ENCODE peak calls at places on chromosomes 12 and 14, in four cellular contexts. D, N, E and I are unnamed samples.

GRCh38 chr12:75177997-75178396 is 31.6 kb downstream of the KCNC2 start:
- DNase-seq in E (peak), N (peak), D (no peak), I (peak)

GRCh38 chr14:99728231-99728920 is 44.3 kb downstream of the CYP46A1 start:
- DNase-seq in N (no peak), D (peak), E (no peak), I (no peak)

GRCh38 chr12:76880156-76881023 is 1.6 kb upstream of the CSRP2 start:
- DNase-seq in D (no peak), N (peak), E (no peak), I (no peak)

GRCh38 chr12:121061831-121062230 is 22.8 kb upstream of the OASL start:
- DNase-seq in N (no peak), E (no peak), D (no peak), I (no peak)

GRCh38 chr14:27727371-27727770 is 1039.2 kb upstream of the FOXG1 start:
- DNase-seq in D (no peak), N (no peak), E (no peak), I (no peak)

GRCh38 chr14:102908766-102909455 is 13.6 kb upstream of the AMN start:
- DNase-seq in E (no peak), N (no peak), D (peak), I (no peak)

GRCh38 chr14:24095196-24096068 is 1.3 kb downstream of the PCK2 start:
- DNase-seq in N (no peak), E (peak), D (peak), I (no peak)

GRCh38 chr12:113794774-113795173 is 171.4 kb downstream of the RBM19 start:
- DNase-seq in N (no peak), E (no peak), D (peak), I (no peak)

GRCh38 chr12:56687225-56688128 is 607 bp downstream of the PTGES3 start:
- DNase-seq in E (peak), N (peak), D (peak), I (no peak)

GRCh38 chr12:39235990-39236767 is 206.7 kb downstream of the KIF21A start:
- DNase-seq in D (no peak), E (peak), N (peak), I (no peak)

GRCh38 chr14:104516906-104517305 is 62.7 kb upstream of the C14orf180 start:
- DNase-seq in N (no peak), D (no peak), E (no peak), I (no peak)

GRCh38 chr14:34113051-34113511 is 162.2 kb upstream of the EGLN3 start:
- DNase-seq in E (peak), D (no peak), N (peak), I (peak)

GRCh38 chr12:26704684-26705475 is 128.1 kb downstream of the ITPR2 start:
- DNase-seq in N (peak), E (peak), D (no peak), I (peak)

GRCh38 chr14:85934123-85934885 is 404.4 kb downstream of the FLRT2 start:
- DNase-seq in N (peak), D (no peak), E (peak), I (no peak)

GRCh38 chr12:49982246-49983229 is 9.8 kb downstream of the AQP6 start:
- DNase-seq in E (peak), N (no peak), D (no peak), I (no peak)

GRCh38 chr14:84036863-84037262 is 1493.1 kb upstream of the FLRT2 start:
- DNase-seq in E (peak), D (no peak), N (peak), I (no peak)

GRCh38 chr14:23639048-23639890 is 3.1 kb downstream of the DHRS2 start:
- DNase-seq in E (no peak), D (no peak), N (no peak), I (no peak)

DNA sequence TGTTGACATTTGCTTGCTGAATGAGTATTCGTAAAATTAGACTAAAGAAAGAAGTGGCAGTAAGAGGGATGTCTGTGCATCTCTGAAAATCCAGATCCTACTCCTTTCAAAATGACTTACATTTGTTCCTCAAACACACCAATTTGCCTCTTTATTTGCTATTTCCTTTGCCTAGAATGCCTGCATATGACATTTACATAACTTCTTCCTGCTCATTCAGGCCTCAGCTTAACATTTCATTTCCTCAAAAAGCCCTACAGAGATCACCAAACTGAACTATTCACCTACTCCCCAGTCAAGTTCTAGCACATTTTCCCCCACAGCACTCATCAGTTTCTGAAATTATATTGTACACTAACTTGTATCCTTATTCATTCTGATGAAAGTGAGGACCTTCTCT is 907.2 kb downstream of the LRFN5 start:
- DNase-seq in N (no peak), E (no peak), D (no peak), I (no peak)
- H3K4me3 ChIP-seq in N (no peak), E (no peak), D (no peak), I (no peak)

GRCh38 chr12:104304261-104305004 is 894 bp downstream of the EID3 start:
- DNase-seq in E (peak), D (no peak), N (peak), I (no peak)
- H3K4me3 ChIP-seq in E (peak), D (peak), N (peak), I (peak)

DNA sequence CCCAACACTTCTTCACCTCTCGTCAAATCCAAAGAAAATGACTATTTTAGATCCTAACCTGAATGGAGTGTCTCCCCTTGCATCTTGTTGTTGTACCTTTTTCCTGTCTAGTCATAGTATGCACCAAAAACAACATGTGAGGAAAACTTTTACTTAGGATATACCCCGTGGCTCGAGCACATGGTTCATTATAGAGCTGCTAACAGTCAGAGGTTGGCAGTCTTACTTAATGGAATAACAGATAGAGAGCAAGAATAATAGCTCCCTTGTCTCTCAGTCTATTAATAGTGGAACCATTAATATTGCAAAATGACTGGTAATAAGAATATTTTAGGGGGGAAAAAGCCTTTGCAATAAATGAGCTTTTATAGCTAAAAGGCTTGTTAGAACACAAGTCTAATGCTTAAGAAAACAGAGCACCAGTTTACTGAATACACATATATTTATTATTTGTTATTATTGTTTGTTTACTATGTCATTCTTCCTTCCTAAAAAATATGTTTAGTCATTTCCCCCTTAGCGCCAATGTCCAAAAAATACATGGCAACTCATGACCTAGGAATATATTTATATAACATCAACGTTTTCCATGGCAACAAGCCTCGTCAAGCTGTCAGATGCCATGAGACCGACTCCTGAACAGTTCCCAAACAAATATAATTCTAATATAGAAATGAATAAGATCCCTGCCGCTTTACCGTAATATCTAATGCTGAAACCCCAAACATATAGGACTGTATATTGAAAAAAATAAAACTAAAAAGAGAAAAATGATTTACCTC is 592.4 kb downstream of the SOX5 start:
- DNase-seq in N (no peak), D (no peak), E (no peak), I (no peak)
- H3K4me3 ChIP-seq in N (no peak), D (no peak), E (no peak), I (no peak)

GRCh38 chr12:85279449-85280137 is 427 bp upstream of the ALX1 start:
- DNase-seq in E (no peak), D (no peak), N (peak), I (no peak)

GRCh38 chr12:85280984-85281946 is 1.2 kb downstream of the ALX1 start:
- DNase-seq in E (no peak), N (peak), D (no peak), I (no peak)

GRCh38 chr12:85278598-85279448 is 1.2 kb upstream of the ALX1 start:
- DNase-seq in D (no peak), E (no peak), N (peak), I (no peak)

GRCh38 chr12:85281947-85282312 is 1.9 kb downstream of the ALX1 start:
- DNase-seq in D (no peak), E (no peak), N (no peak), I (no peak)

DNA sequence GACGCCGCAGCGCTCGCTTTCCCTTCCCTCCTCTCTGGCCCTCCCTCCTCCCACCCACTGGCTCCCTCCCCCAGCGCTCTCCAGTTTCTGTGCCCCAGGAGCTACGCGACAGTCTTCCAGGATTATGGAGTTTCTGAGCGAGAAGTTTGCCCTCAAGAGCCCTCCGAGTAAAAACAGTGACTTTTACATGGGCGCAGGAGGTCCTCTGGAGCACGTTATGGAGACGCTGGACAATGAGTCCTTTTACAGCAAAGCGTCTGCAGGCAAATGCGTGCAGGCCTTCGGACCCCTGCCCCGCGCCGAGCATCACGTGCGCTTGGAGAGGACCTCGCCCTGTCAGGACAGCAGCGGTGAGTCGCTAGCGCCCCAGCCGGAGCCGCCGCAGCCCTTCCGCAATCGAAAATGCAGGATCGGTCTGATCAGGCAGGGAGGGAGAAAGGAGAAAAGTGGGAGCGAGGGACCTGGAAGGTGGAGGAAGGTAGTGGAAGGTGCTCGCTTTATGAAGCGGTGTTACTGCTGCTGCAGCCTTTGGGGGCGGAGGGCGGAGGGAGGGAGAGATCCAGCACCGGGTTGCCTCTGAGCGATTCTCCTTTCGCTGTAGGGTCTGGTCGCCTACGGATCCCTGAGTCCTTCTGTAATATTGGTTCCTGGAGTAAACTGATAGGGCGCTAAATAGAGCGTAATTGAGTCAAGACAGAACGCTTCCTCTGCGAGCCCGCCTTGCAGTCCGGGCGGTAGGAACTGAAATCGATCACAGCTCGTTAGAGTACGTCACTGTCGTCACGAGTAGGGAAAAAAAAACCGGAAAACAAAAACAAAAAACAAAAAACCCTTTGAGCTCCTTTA is at the start of gene ALX1:
- DNase-seq in N (peak), D (peak), E (peak), I (no peak)
- H3K4me3 ChIP-seq in N (peak), D (peak), E (peak), I (peak)

GRCh38 chr14:59727073-59727661 is 143.4 kb downstream of the RTN1 start:
- DNase-seq in E (no peak), D (no peak), N (no peak), I (no peak)
- H3K4me3 ChIP-seq in E (no peak), D (no peak), N (no peak), I (no peak)

GRCh38 chr12:43556057-43556456 is 4.1 kb upstream of the ADAMTS20 start:
- DNase-seq in N (no peak), D (no peak), E (no peak), I (no peak)

GRCh38 chr12:43550831-43551270 is 1.2 kb downstream of the ADAMTS20 start:
- DNase-seq in N (no peak), E (no peak), D (no peak), I (no peak)

GRCh38 chr12:43551271-43551970 is 582 bp downstream of the ADAMTS20 start:
- DNase-seq in E (no peak), N (no peak), D (no peak), I (no peak)

GRCh38 chr12:43551971-43552559 is at the start of gene ADAMTS20:
- DNase-seq in D (no peak), E (no peak), N (peak), I (no peak)
- H3K4me3 ChIP-seq in D (no peak), E (peak), N (no peak), I (peak)

GRCh38 chr14:62079035-62079434 is 316.8 kb downstream of the SNAPC1 start:
- DNase-seq in D (no peak), E (no peak), N (no peak), I (no peak)

GRCh38 chr14:62081012-62081612 is 318.9 kb downstream of the SNAPC1 start:
- DNase-seq in D (no peak), E (no peak), N (no peak), I (no peak)

GRCh38 chr14:62077676-62078261 is 315.5 kb downstream of the SNAPC1 start:
- DNase-seq in D (no peak), N (no peak), E (no peak), I (no peak)

GRCh38 chr14:62076825-62077660 is 314.8 kb downstream of the SNAPC1 start:
- DNase-seq in N (no peak), E (no peak), D (no peak), I (no peak)

GRCh38 chr14:62076368-62076767 is 314.1 kb downstream of the SNAPC1 start:
- DNase-seq in E (no peak), D (no peak), N (no peak), I (no peak)
- H3K4me3 ChIP-seq in E (no peak), D (no peak), N (no peak), I (no peak)